ENCODE peak calls at places on chromosomes 7 and 10, in seven cellular contexts. P is fibroblast of pulmonary artery; M is NCI-H774; X is Daoy; D is AG04449; Z is lower lobe of right lung; W is activated effector memory CD4-positive, alpha-beta T cell treated with anti-CD3 and anti-CD28 coated beads, Interleukin-2, amount 50 U/mL, for 16 hours. N is an unnamed sample.

GRCh38 chr7:27997188-27997707 is 183.3 kb downstream of the JAZF1 start:
- DNase-seq in P (no peak), M (peak; percentile 42), X (no peak), D (no peak), Z (no peak), W (no peak), N (no peak)

GRCh38 chr7:158682456-158682855 is 22.1 kb downstream of the NCAPG2 start:
- DNase-seq in P (no peak), M (peak; percentile 54), X (no peak), D (no peak), Z (no peak), W (no peak), N (no peak)

GRCh38 chr10:24713086-24713485 is 10.6 kb downstream of the ARHGAP21 start:
- DNase-seq in P (no peak), M (no peak), X (no peak), D (no peak), Z (no peak), W (no peak), N (no peak)

GRCh38 chr10:29795856-29796255 is 161.1 kb upstream of the SVIL start:
- DNase-seq in P (no peak), M (no peak), X (peak; percentile 16), D (no peak), Z (no peak), W (no peak), N (no peak)

GRCh38 chr7:133248901-133249300 is 4.0 kb upstream of the EXOC4 start:
- DNase-seq in P (no peak), M (no peak), X (no peak), D (no peak), Z (no peak), W (no peak), N (no peak)

GRCh38 chr7:134724606-134725005 is 54.8 kb upstream of the CALD1 start:
- DNase-seq in P (peak; percentile 77), M (no peak), X (peak; percentile 65), D (no peak), Z (no peak), W (no peak), N (peak; percentile 57)

GRCh38 chr10:96756111-96756903 is 36.0 kb upstream of the PIK3AP1 start:
- DNase-seq in P (no peak), M (no peak), X (no peak), D (no peak), Z (no peak), W (no peak), N (no peak)

GRCh38 chr10:128992770-128993169 is 474.3 kb upstream of the MGMT start:
- DNase-seq in P (no peak), M (no peak), X (no peak), D (no peak), Z (no peak), W (no peak), N (no peak)

GRCh38 chr7:15015545-15016314 is 113.2 kb upstream of the DGKB start:
- DNase-seq in P (peak; percentile 85), M (peak; percentile 85), X (peak; percentile 43), D (no peak), Z (no peak), W (no peak), N (peak; percentile 83)

GRCh38 chr7:66013938-66014337 is 31.9 kb upstream of the GUSB start:
- DNase-seq in P (peak; percentile 74), M (no peak), X (peak; percentile 56), D (peak; percentile 3), Z (peak; percentile 60), W (no peak), N (peak; percentile 58)

GRCh38 chr10:48272682-48273081 is 1.8 kb downstream of the FRMPD2 start:
- DNase-seq in P (no peak), M (no peak), X (no peak), D (no peak), Z (no peak), W (no peak), N (no peak)

GRCh38 chr7:55878701-55879100 is 8.6 kb upstream of the ZNF713 start:
- DNase-seq in P (no peak), M (no peak), X (no peak), D (no peak), Z (no peak), W (no peak), N (no peak)

GRCh38 chr10:26837139-26837538 is 23.6 kb downstream of the ABI1 start:
- DNase-seq in P (no peak), M (no peak), X (no peak), D (no peak), Z (no peak), W (no peak), N (no peak)

GRCh38 chr7:24971333-24972165 is 8.4 kb downstream of the OSBPL3 start:
- DNase-seq in P (peak; percentile 83), M (no peak), X (peak; percentile 92), D (peak; percentile 63), Z (no peak), W (no peak), N (peak; percentile 78)

GRCh38 chr10:14382022-14382421 is 51.3 kb upstream of the FRMD4A start:
- DNase-seq in P (peak; percentile 21), M (no peak), X (peak; percentile 66), D (no peak), Z (no peak), W (peak; percentile 80), N (peak; percentile 55)

GRCh38 chr10:112375721-112376577 is 2.0 kb downstream of the ACSL5 start:
- DNase-seq in P (peak; percentile 20), M (no peak), X (peak; percentile 67), D (no peak), Z (peak; percentile 82), W (peak; percentile 78), N (peak; percentile 45)

GRCh38 chr10:117946525-117947070 is 100.1 kb downstream of the RAB11FIP2 start:
- DNase-seq in P (no peak), M (no peak), X (peak; percentile 19), D (no peak), Z (no peak), W (no peak), N (no peak)

GRCh38 chr10:1377756-1378397 is 321.7 kb downstream of the WDR37 start:
- DNase-seq in P (no peak), M (no peak), X (no peak), D (no peak), Z (no peak), W (peak; percentile 34), N (no peak)

GRCh38 chr10:63201118-63201517 is 68.0 kb downstream of the NRBF2 start:
- DNase-seq in P (no peak), M (no peak), X (no peak), D (no peak), Z (no peak), W (no peak), N (no peak)

GRCh38 chr7:28360739-28361138 is 51.6 kb upstream of the CREB5 start:
- DNase-seq in P (no peak), M (no peak), X (no peak), D (no peak), Z (no peak), W (no peak), N (peak; percentile 59)

GRCh38 chr7:11128500-11128899 is 154.8 kb downstream of the PHF14 start:
- DNase-seq in P (no peak), M (no peak), X (no peak), D (no peak), Z (no peak), W (no peak), N (no peak)

GRCh38 chr7:106652092-106652491 is 8.9 kb downstream of the CCDC71L start:
- DNase-seq in P (no peak), M (no peak), X (no peak), D (no peak), Z (no peak), W (no peak), N (no peak)

GRCh38 chr7:156764016-156764669 is 123.6 kb downstream of the RNF32 start:
- DNase-seq in P (peak; percentile 85), M (peak; percentile 15), X (peak; percentile 87), D (no peak), Z (peak; percentile 73), W (no peak), N (peak; percentile 87)

GRCh38 chr10:77513783-77514331 is 123.8 kb downstream of the KCNMA1 start:
- DNase-seq in P (peak; percentile 70), M (no peak), X (peak; percentile 94), D (peak; percentile 70), Z (no peak), W (no peak), N (peak; percentile 95)

GRCh38 chr7:68929712-68930395 is 668.4 kb upstream of the AUTS2 start:
- DNase-seq in P (peak; percentile 44), M (no peak), X (no peak), D (peak; percentile 60), Z (no peak), W (no peak), N (no peak)

GRCh38 chr10:59237775-59238174 is 61.3 kb downstream of the PHYHIPL start:
- DNase-seq in P (no peak), M (no peak), X (no peak), D (no peak), Z (no peak), W (no peak), N (no peak)

GRCh38 chr10:71527135-71527534 is 130.4 kb downstream of the CDH23 start:
- DNase-seq in P (no peak), M (no peak), X (no peak), D (no peak), Z (no peak), W (no peak), N (no peak)

GRCh38 chr10:11610855-11611247 is 599 bp downstream of the USP6NL start:
- DNase-seq in P (peak; percentile 52), M (no peak), X (peak; percentile 28), D (no peak), Z (peak; percentile 51), W (peak; percentile 71), N (peak; percentile 42)

GRCh38 chr7:86645174-86645566 is 1.5 kb downstream of the GRM3 start:
- DNase-seq in P (no peak), M (no peak), X (no peak), D (no peak), Z (no peak), W (no peak), N (no peak)

GRCh38 chr7:36192050-36192824 is 39.2 kb downstream of the EEPD1 start:
- DNase-seq in P (peak; percentile 9), M (no peak), X (peak; percentile 22), D (peak; percentile 82), Z (no peak), W (no peak), N (no peak)

GRCh38 chr7:2373124-2373556 is 18.5 kb downstream of the EIF3B start:
- DNase-seq in P (no peak), M (no peak), X (peak; percentile 59), D (no peak), Z (no peak), W (no peak), N (peak; percentile 17)

GRCh38 chr7:118003438-118003837 is 130.2 kb upstream of the CTTNBP2 start:
- DNase-seq in P (no peak), M (no peak), X (no peak), D (no peak), Z (no peak), W (no peak), N (no peak)

GRCh38 chr7:99468336-99468918 is 2.5 kb upstream of the ATP5MF start:
- DNase-seq in P (no peak), M (no peak), X (no peak), D (no peak), Z (peak; percentile 49), W (no peak), N (no peak)

GRCh38 chr10:50326757-50327701 is 75.7 kb upstream of the ASAH2 start:
- DNase-seq in P (peak; percentile 86), M (no peak), X (peak; percentile 56), D (peak; percentile 59), Z (no peak), W (no peak), N (no peak)

GRCh38 chr10:44974628-44975431 is 3.8 kb downstream of the DEPP1 start:
- DNase-seq in P (peak; percentile 57), M (peak; percentile 48), X (peak; percentile 64), D (no peak), Z (peak; percentile 83), W (peak; percentile 87), N (peak; percentile 57)